ENCODE peak calls at places on chromosomes 1 and 21, in nine cellular contexts. B, A, J, V, Z, E, T, D and I are unnamed samples.

GRCh38 chr21:36321325-36322082 is 1.5 kb downstream of the MORC3 start:
- DNase-seq in B (peak; percentile 35), A (peak; percentile 78), J (peak; percentile 23), V (no peak), Z (peak; percentile 33), E (no peak), T (no peak), D (no peak), I (peak; percentile 26)

GRCh38 chr1:232911027-232911599 is 39.3 kb upstream of the NTPCR start:
- DNase-seq in B (no peak), A (no peak), J (no peak), V (no peak), Z (no peak), E (no peak), T (no peak), D (no peak), I (no peak)

GRCh38 chr1:31771891-31772668 is 7.9 kb upstream of the ADGRB2 start:
- DNase-seq in B (peak; percentile 27), A (no peak), J (no peak), V (no peak), Z (no peak), E (no peak), T (no peak), D (no peak), I (no peak)

GRCh38 chr1:159786966-159787365 is 6.2 kb downstream of the DUSP23 start:
- DNase-seq in B (peak; percentile 15), A (no peak), J (no peak), V (no peak), Z (no peak), E (no peak), T (no peak), D (no peak), I (no peak)

GRCh38 chr21:44992608-44993031 is 52.8 kb downstream of the SLX9 start:
- DNase-seq in B (no peak), A (no peak), J (no peak), V (peak; percentile 51), Z (no peak), E (no peak), T (no peak), D (no peak), I (no peak)

GRCh38 chr1:28364888-28365287 is 4.7 kb upstream of the PHACTR4 start:
- DNase-seq in B (no peak), A (no peak), J (no peak), V (no peak), Z (no peak), E (no peak), T (no peak), D (no peak), I (no peak)

GRCh38 chr1:11531943-11532342 is 53.0 kb downstream of the DISP3 start:
- DNase-seq in B (no peak), A (no peak), J (no peak), V (no peak), Z (no peak), E (no peak), T (no peak), D (no peak), I (no peak)

GRCh38 chr1:59686574-59686973 is 128.2 kb upstream of the HOOK1 start:
- DNase-seq in B (no peak), A (no peak), J (no peak), V (no peak), Z (no peak), E (no peak), T (no peak), D (no peak), I (no peak)

GRCh38 chr1:179549368-179549700 is 26.4 kb downstream of the NPHS2 start:
- DNase-seq in B (no peak), A (no peak), J (no peak), V (no peak), Z (no peak), E (no peak), T (no peak), D (no peak), I (no peak)

GRCh38 chr1:192878249-192878648 is 69.4 kb downstream of the RGS2 start:
- DNase-seq in B (peak; percentile 43), A (no peak), J (no peak), V (no peak), Z (no peak), E (peak; percentile 31), T (peak; percentile 61), D (peak; percentile 66), I (peak; percentile 62)

GRCh38 chr1:66925944-66926343 is 1.2 kb downstream of the MIER1 start:
- DNase-seq in B (no peak), A (no peak), J (no peak), V (no peak), Z (no peak), E (no peak), T (no peak), D (no peak), I (no peak)

GRCh38 chr1:207910678-207911354 is at the start of gene CD34:
- DNase-seq in B (no peak), A (peak; percentile 46), J (no peak), V (no peak), Z (no peak), E (no peak), T (peak; percentile 79), D (peak; percentile 79), I (peak; percentile 65)

GRCh38 chr1:211910136-211910884 is 79.7 kb upstream of the LPGAT1 start:
- DNase-seq in B (no peak), A (no peak), J (no peak), V (peak; percentile 72), Z (no peak), E (peak; percentile 41), T (no peak), D (no peak), I (no peak)

GRCh38 chr21:36113647-36114428 is 21.0 kb upstream of the CBR3 start:
- DNase-seq in B (no peak), A (no peak), J (no peak), V (peak; percentile 91), Z (peak; percentile 85), E (peak; percentile 85), T (no peak), D (no peak), I (peak; percentile 67)

GRCh38 chr1:211677659-211678058 is 2.2 kb upstream of the NEK2 start:
- DNase-seq in B (no peak), A (no peak), J (no peak), V (no peak), Z (no peak), E (no peak), T (no peak), D (no peak), I (no peak)

GRCh38 chr1:8389962-8390535 is 72.1 kb downstream of the SLC45A1 start:
- DNase-seq in B (no peak), A (no peak), J (no peak), V (no peak), Z (no peak), E (no peak), T (no peak), D (no peak), I (no peak)

DNA sequence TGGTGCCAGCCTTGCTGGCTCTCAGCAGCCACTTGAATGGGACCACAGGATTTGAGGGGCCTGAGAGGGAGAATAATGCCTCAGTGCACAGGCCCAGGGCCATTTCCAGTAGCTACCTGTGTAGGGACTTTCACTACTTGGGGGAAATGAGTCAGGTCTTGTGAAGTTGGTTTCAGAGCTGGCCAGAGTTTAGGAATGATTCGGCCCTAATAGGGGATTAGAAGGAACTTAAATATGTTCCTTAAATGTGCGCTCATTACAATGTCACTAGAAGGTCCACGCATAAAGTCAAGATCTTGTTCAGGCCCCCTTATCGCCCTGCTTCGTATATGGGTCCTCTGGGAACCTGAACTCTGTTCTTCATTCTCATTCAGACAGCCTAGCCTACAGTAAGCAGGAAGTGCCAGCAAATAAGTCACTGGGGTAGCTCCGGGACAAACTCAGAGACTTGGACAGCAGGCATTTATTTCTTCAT is 5.6 kb upstream of the AKR1A1 start:
- DNase-seq in B (no peak), A (peak; percentile 38), J (no peak), V (no peak), Z (no peak), E (no peak), T (no peak), D (no peak), I (no peak)
- TF ChIP-seq POLR2A in B (no peak), A (no peak), J (no peak), V (no peak), Z (no peak), E (no peak), T (no peak), D (no peak), I (no peak)

GRCh38 chr1:84347547-84348239 is 46.2 kb downstream of the SAMD13 start:
- DNase-seq in B (peak; percentile 36), A (no peak), J (no peak), V (no peak), Z (no peak), E (no peak), T (no peak), D (no peak), I (no peak)
- H3K27ac ChIP-seq in B (peak overlapping the region; percentile 19), A (no peak overlapping the region), J (no peak overlapping the region), V (no peak overlapping the region), Z (no peak overlapping the region), E (no peak overlapping the region), T (no peak overlapping the region), D (no peak overlapping the region), I (no peak overlapping the region)

GRCh38 chr1:9452516-9453158 is 86.6 kb upstream of the SLC25A33 start:
- DNase-seq in B (no peak), A (no peak), J (no peak), V (peak; percentile 88), Z (no peak), E (no peak), T (peak; percentile 60), D (no peak), I (peak; percentile 30)
- TF ChIP-seq POLR2A in B (no peak), A (no peak), J (no peak), V (peak; percentile 28), Z (no peak), E (no peak), T (no peak), D (no peak), I (no peak)

GRCh38 chr1:213561870-213562269 is 425.9 kb upstream of the PROX1 start:
- DNase-seq in B (no peak), A (no peak), J (no peak), V (no peak), Z (no peak), E (no peak), T (no peak), D (no peak), I (no peak)

GRCh38 chr1:213568929-213569815 is 418.6 kb upstream of the PROX1 start:
- DNase-seq in B (no peak), A (no peak), J (no peak), V (no peak), Z (no peak), E (no peak), T (no peak), D (no peak), I (no peak)

GRCh38 chr1:213560226-213560625 is 427.5 kb upstream of the PROX1 start:
- DNase-seq in B (no peak), A (no peak), J (no peak), V (no peak), Z (no peak), E (no peak), T (no peak), D (no peak), I (no peak)

GRCh38 chr1:213569816-213570150 is 418.0 kb upstream of the PROX1 start:
- DNase-seq in B (no peak), A (no peak), J (no peak), V (no peak), Z (no peak), E (no peak), T (no peak), D (no peak), I (no peak)

DNA sequence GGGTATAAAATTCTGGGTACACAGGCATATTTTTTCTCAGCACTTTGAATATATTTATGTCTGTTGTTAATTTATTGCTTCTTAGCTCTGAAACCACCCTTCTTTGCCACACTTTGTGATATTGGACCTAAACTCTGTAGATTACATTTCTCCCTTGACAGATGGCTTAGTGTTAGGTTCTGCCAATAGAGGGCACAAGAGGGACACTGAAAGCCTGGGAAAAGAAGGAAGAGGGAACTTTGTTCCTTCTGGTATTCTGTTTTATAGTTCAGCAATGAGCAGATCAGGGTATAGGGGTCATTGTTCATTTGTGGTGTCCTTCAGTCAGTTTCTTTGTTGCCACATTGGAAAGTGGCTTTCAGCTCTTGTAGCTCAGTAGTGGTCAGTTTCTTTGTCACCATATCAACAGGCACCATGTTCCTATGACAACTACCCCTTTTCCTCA is 423.5 kb upstream of the PROX1 start:
- DNase-seq in B (no peak), A (peak; percentile 51), J (no peak), V (no peak), Z (no peak), E (peak; percentile 19), T (no peak), D (no peak), I (peak; percentile 22)
- H3K27ac ChIP-seq in B (no peak overlapping the region), A (no peak overlapping the region), J (no peak overlapping the region), V (no peak overlapping the region), Z (no peak overlapping the region), E (no peak overlapping the region), T (no peak overlapping the region), D (no peak overlapping the region), I (no peak overlapping the region)